ENCODE peak calls at places on chromosomes 7 and 10, in nine cellular contexts. A is NCI-H1105, C is RCC 7860, I is H7, S is NCI-H524 treated with DMSO at 0.1 percent for 48 hours, B is non-pigmented ciliary epithelial cell, T is nephron progenitor cell, O is glutamatergic neuron, F is NCI-H2171 treated with DMSO at 0.1 percent for 48 hours. P is an unnamed sample.

GRCh38 chr10:129123428-129123827 is 343.6 kb upstream of the MGMT start:
- DNase-seq in O (no peak), B (no peak), S (no peak), T (no peak), C (no peak), A (no peak), F (no peak), I (no peak), P (peak; percentile 2)

GRCh38 chr10:92011560-92012214 is 88.1 kb downstream of the BTAF1 start:
- DNase-seq in B (peak; percentile 24), C (peak; percentile 75), T (no peak), A (no peak), O (no peak), F (no peak), S (no peak), I (no peak), P (no peak)

GRCh38 chr7:78226059-78226658 is 427.6 kb downstream of the PHTF2 start:
- DNase-seq in A (peak; percentile 80), T (peak; percentile 70), S (no peak), O (peak; percentile 77), I (peak; percentile 47), B (no peak), F (peak; percentile 39), C (peak; percentile 33), P (peak; percentile 68)

GRCh38 chr7:92044940-92045339 is 89.3 kb downstream of the CYP51A1 start:
- DNase-seq in O (no peak), B (no peak), C (no peak), A (no peak), T (no peak), S (no peak), F (no peak), I (no peak), P (no peak)

GRCh38 chr10:132460691-132461090 is 63.7 kb downstream of the PWWP2B start:
- DNase-seq in T (peak; percentile 2), F (no peak), O (no peak), B (no peak), C (no peak), A (no peak), S (no peak), I (peak; percentile 52), P (no peak)

GRCh38 chr10:91349381-91349780 is 60.8 kb upstream of the HECTD2 start:
- DNase-seq in I (no peak), S (no peak), F (no peak), C (peak; percentile 78), T (no peak), B (peak; percentile 100), O (no peak), A (no peak), P (no peak)

GRCh38 chr10:63264852-63265617 is 131.9 kb downstream of the NRBF2 start:
- DNase-seq in I (no peak), O (peak; percentile 33), S (no peak), B (no peak), F (peak; percentile 27), T (peak; percentile 33), C (peak; percentile 37), A (no peak), P (no peak)

GRCh38 chr7:21617916-21618390 is 75.1 kb downstream of the DNAH11 start:
- DNase-seq in F (no peak), O (no peak), T (no peak), C (peak; percentile 64), S (no peak), B (peak; percentile 24), I (no peak), A (no peak), P (no peak)

GRCh38 chr10:9922123-9922685 is 1095.5 kb upstream of the CELF2 start:
- DNase-seq in B (no peak), A (no peak), C (no peak), I (no peak), T (no peak), O (no peak), S (no peak), F (no peak), P (no peak)

GRCh38 chr10:50469288-50469687 is 154.5 kb downstream of the SGMS1 start:
- DNase-seq in I (no peak), S (no peak), F (no peak), C (no peak), A (no peak), T (no peak), O (no peak), B (no peak), P (no peak)

GRCh38 chr10:30000802-30001571 is 58.4 kb downstream of the JCAD start:
- DNase-seq in T (no peak), I (no peak), B (peak; percentile 78), C (peak; percentile 64), S (no peak), O (no peak), F (no peak), A (no peak), P (no peak)

GRCh38 chr7:135282621-135283295 is 49.1 kb downstream of the STRA8 start:
- DNase-seq in O (no peak), I (no peak), F (no peak), T (no peak), S (no peak), A (no peak), B (peak; percentile 38), C (no peak), P (no peak)

GRCh38 chr10:48463318-48464003 is 141.4 kb downstream of the ARHGAP22 start:
- DNase-seq in O (no peak), C (no peak), T (peak; percentile 45), B (no peak), I (peak; percentile 64), A (no peak), F (no peak), S (no peak), P (peak; percentile 31)

GRCh38 chr7:29884399-29885272 is 78.3 kb downstream of the WIPF3 start:
- DNase-seq in S (no peak), A (peak; percentile 56), T (peak; percentile 50), I (no peak), C (no peak), B (no peak), F (peak; percentile 83), O (peak; percentile 38), P (peak; percentile 79)

GRCh38 chr7:95342642-95343252 is 18.4 kb upstream of the PON1 start:
- DNase-seq in B (no peak), O (no peak), A (no peak), I (peak; percentile 18), T (no peak), S (no peak), F (no peak), C (no peak), P (peak; percentile 53)

GRCh38 chr10:88209837-88210552 is 346.6 kb downstream of the PTEN start:
- DNase-seq in B (no peak), C (no peak), F (no peak), A (no peak), T (no peak), S (no peak), O (no peak), I (no peak), P (no peak)

GRCh38 chr7:68511281-68511680 is 1087.0 kb upstream of the AUTS2 start:
- DNase-seq in I (no peak), A (no peak), S (peak; percentile 63), C (no peak), F (peak; percentile 30), O (peak; percentile 57), B (no peak), T (no peak), P (no peak)